ENCODE peak calls at places on chromosomes 13 and 19, in eight cellular contexts. X is stimulated activated CD4-positive, alpha-beta T cell treated with anti-CD3 and anti-CD28 coated beads, TNF-alpha, amount 100 ng/mL, for 1 hour; P is astrocyte of the hippocampus; C is GOT3; Q is AG09309; J is heart right ventricle; E is D341Med; L is ELR. U is an unnamed sample.

GRCh38 chr19:40611096-40611495 is 9.9 kb downstream of the LTBP4 start:
- DNase-seq in C (no peak), P (no peak), E (no peak), X (no peak), J (no peak), Q (no peak), L (no peak), U (no peak)

GRCh38 chr19:18328340-18329034 is 5.6 kb upstream of the LSM4 start:
- DNase-seq in P (peak), J (peak), E (peak), X (peak), L (peak), Q (peak), C (peak), U (peak)

GRCh38 chr13:102690883-102691282 is 4.0 kb downstream of the METTL21C start:
- DNase-seq in L (no peak), E (no peak), Q (no peak), J (no peak), X (no peak), P (no peak), C (no peak), U (no peak)

GRCh38 chr19:48698046-48698445 is 2.3 kb downstream of the FUT2 start:
- DNase-seq in L (peak), C (no peak), X (no peak), P (peak), E (no peak), Q (no peak), J (no peak), U (no peak)

GRCh38 chr13:30329009-30329585 is 21.7 kb upstream of the KATNAL1 start:
- DNase-seq in C (no peak), Q (no peak), P (no peak), X (no peak), L (no peak), J (no peak), E (no peak), U (no peak)

GRCh38 chr13:57673197-57673596 is 41.7 kb downstream of the PCDH17 start:
- DNase-seq in X (no peak), Q (no peak), E (no peak), C (no peak), L (no peak), J (no peak), P (peak), U (no peak)

GRCh38 chr19:40799558-40800338 is 757 bp downstream of the EGLN2 start:
- DNase-seq in X (no peak), C (no peak), Q (no peak), P (peak), E (peak), L (peak), J (peak), U (peak)

GRCh38 chr19:51607920-51608562 is 22.2 kb downstream of the SIGLEC5 start:
- DNase-seq in C (no peak), P (peak), J (peak), X (peak), L (peak), Q (peak), E (peak), U (peak)

GRCh38 chr19:11197291-11198174 is at the start of gene KANK2:
- DNase-seq in L (peak), X (peak), J (peak), Q (no peak), E (peak), C (peak), P (peak), U (peak)

GRCh38 chr19:39506944-39507714 is 7.8 kb upstream of the SELENOV start:
- DNase-seq in P (peak), C (no peak), Q (no peak), J (no peak), L (peak), X (peak), E (peak), U (peak)

GRCh38 chr13:110265682-110266430 is 41.1 kb downstream of the COL4A1 start:
- DNase-seq in C (no peak), E (no peak), Q (no peak), P (peak), L (no peak), X (no peak), J (peak), U (peak)

GRCh38 chr13:79810671-79811070 is 329.7 kb downstream of the NDFIP2 start:
- DNase-seq in P (peak), Q (peak), E (no peak), J (no peak), X (no peak), L (peak), C (no peak), U (peak)

GRCh38 chr13:74217816-74218215 is 83.6 kb upstream of the KLF12 start:
- DNase-seq in X (no peak), J (no peak), P (peak), Q (no peak), L (peak), C (no peak), E (no peak), U (no peak)

GRCh38 chr13:59659981-59660380 is 503.7 kb downstream of the DIAPH3 start:
- DNase-seq in P (no peak), J (no peak), Q (no peak), X (no peak), L (no peak), C (no peak), E (no peak), U (no peak)

GRCh38 chr13:72737033-72737432 is 9.3 kb downstream of the BORA start:
- DNase-seq in P (no peak), C (no peak), L (no peak), E (no peak), J (no peak), Q (no peak), X (no peak), U (no peak)

GRCh38 chr13:48962281-48962680 is 13.4 kb upstream of the FNDC3A start:
- DNase-seq in Q (no peak), P (no peak), X (no peak), J (no peak), C (no peak), E (no peak), L (no peak), U (no peak)

GRCh38 chr13:98208606-98209005 is 31.5 kb upstream of the RNF113B start:
- DNase-seq in Q (no peak), J (no peak), L (no peak), C (no peak), E (no peak), X (no peak), P (no peak), U (no peak)

GRCh38 chr19:47020992-47021496 is 1.4 kb downstream of the NPAS1 start:
- DNase-seq in P (peak), J (peak), C (no peak), X (no peak), E (peak), Q (no peak), L (peak), U (no peak)

GRCh38 chr19:43474986-43475705 is 9.7 kb upstream of the LYPD3 start:
- DNase-seq in L (peak), C (peak), Q (no peak), J (peak), P (peak), X (peak), E (peak), U (peak)

U was measured in dermis microvascular lymphatic vessel endothelial cell.